ENCODE peak calls at places on chromosomes 13 and 19, in seven cellular contexts. One of them, this sample, is unnamed.

GRCh38 chr13:94706854-94707399 is 5.4 kb downstream of the SOX21 start:
- DNase-seq in HL-60: no peak
- DNase-seq in fibroblast of pulmonary artery: no peak
- DNase-seq in kidney epithelial cell: no peak
- DNase-seq in retinal pigment epithelial cell: no peak
- DNase-seq in neural crest cell: peak; percentile 52
- DNase-seq in Calu3: no peak
- DNase-seq in this sample: no peak

GRCh38 chr19:15234525-15235130 is 2.4 kb upstream of the EPHX3 start:
- DNase-seq in HL-60: no peak
- DNase-seq in fibroblast of pulmonary artery: no peak
- DNase-seq in kidney epithelial cell: no peak
- DNase-seq in retinal pigment epithelial cell: no peak
- DNase-seq in neural crest cell: no peak
- DNase-seq in Calu3: no peak
- DNase-seq in this sample: no peak

GRCh38 chr13:97715763-97716162 is 237.7 kb upstream of the IPO5 start:
- DNase-seq in HL-60: no peak
- DNase-seq in fibroblast of pulmonary artery: peak; percentile 14
- DNase-seq in kidney epithelial cell: no peak
- DNase-seq in retinal pigment epithelial cell: no peak
- DNase-seq in neural crest cell: no peak
- DNase-seq in Calu3: no peak
- DNase-seq in this sample: no peak

GRCh38 chr13:73520566-73521290 is 461.9 kb downstream of the KLF5 start:
- DNase-seq in HL-60: no peak
- DNase-seq in fibroblast of pulmonary artery: no peak
- DNase-seq in kidney epithelial cell: no peak
- DNase-seq in retinal pigment epithelial cell: no peak
- DNase-seq in neural crest cell: no peak
- DNase-seq in Calu3: no peak
- DNase-seq in this sample: no peak

GRCh38 chr13:114099191-114099590 is 33.2 kb downstream of the RASA3 start:
- DNase-seq in HL-60: no peak
- DNase-seq in fibroblast of pulmonary artery: peak; percentile 90
- DNase-seq in kidney epithelial cell: peak; percentile 74
- DNase-seq in retinal pigment epithelial cell: no peak
- DNase-seq in neural crest cell: no peak
- DNase-seq in Calu3: peak; percentile 1
- DNase-seq in this sample: peak; percentile 97

GRCh38 chr13:41061914-41062837 is 867 bp downstream of the WBP4 start:
- DNase-seq in HL-60: peak; percentile 58
- DNase-seq in fibroblast of pulmonary artery: peak; percentile 80
- DNase-seq in kidney epithelial cell: no peak
- DNase-seq in retinal pigment epithelial cell: no peak
- DNase-seq in neural crest cell: no peak
- DNase-seq in Calu3: no peak
- DNase-seq in this sample: peak; percentile 40

GRCh38 chr13:58018020-58018419 is 386.5 kb downstream of the PCDH17 start:
- DNase-seq in HL-60: no peak
- DNase-seq in fibroblast of pulmonary artery: no peak
- DNase-seq in kidney epithelial cell: peak; percentile 5
- DNase-seq in retinal pigment epithelial cell: no peak
- DNase-seq in neural crest cell: no peak
- DNase-seq in Calu3: no peak
- DNase-seq in this sample: no peak

GRCh38 chr13:52925221-52925620 is 76.8 kb upstream of the PCDH8 start:
- DNase-seq in HL-60: no peak
- DNase-seq in fibroblast of pulmonary artery: no peak
- DNase-seq in kidney epithelial cell: no peak
- DNase-seq in retinal pigment epithelial cell: no peak
- DNase-seq in neural crest cell: no peak
- DNase-seq in Calu3: no peak
- DNase-seq in this sample: no peak

GRCh38 chr19:4930664-4931063 is 21.4 kb downstream of the UHRF1 start:
- DNase-seq in HL-60: no peak
- DNase-seq in fibroblast of pulmonary artery: no peak
- DNase-seq in kidney epithelial cell: no peak
- DNase-seq in retinal pigment epithelial cell: no peak
- DNase-seq in neural crest cell: no peak
- DNase-seq in Calu3: no peak
- DNase-seq in this sample: no peak

GRCh38 chr13:32811297-32811800 is 204.9 kb upstream of the KL start:
- DNase-seq in HL-60: no peak
- DNase-seq in fibroblast of pulmonary artery: no peak
- DNase-seq in kidney epithelial cell: no peak
- DNase-seq in retinal pigment epithelial cell: no peak
- DNase-seq in neural crest cell: no peak
- DNase-seq in Calu3: no peak
- DNase-seq in this sample: peak; percentile 43

GRCh38 chr19:51652266-51652665 is 5.6 kb upstream of the SIGLEC14 start:
- DNase-seq in HL-60: no peak
- DNase-seq in fibroblast of pulmonary artery: no peak
- DNase-seq in kidney epithelial cell: no peak
- DNase-seq in retinal pigment epithelial cell: no peak
- DNase-seq in neural crest cell: no peak
- DNase-seq in Calu3: no peak
- DNase-seq in this sample: no peak

GRCh38 chr13:80249906-80250513 is 90.9 kb downstream of the SPRY2 start:
- DNase-seq in HL-60: no peak
- DNase-seq in fibroblast of pulmonary artery: no peak
- DNase-seq in kidney epithelial cell: no peak
- DNase-seq in retinal pigment epithelial cell: no peak
- DNase-seq in neural crest cell: no peak
- DNase-seq in Calu3: no peak
- DNase-seq in this sample: no peak

GRCh38 chr19:14138576-14139265 is 2.3 kb upstream of the ASF1B start:
- DNase-seq in HL-60: no peak
- DNase-seq in fibroblast of pulmonary artery: peak; percentile 47
- DNase-seq in kidney epithelial cell: no peak
- DNase-seq in retinal pigment epithelial cell: no peak
- DNase-seq in neural crest cell: no peak
- DNase-seq in Calu3: no peak
- DNase-seq in this sample: peak; percentile 40

GRCh38 chr13:96082640-96083039 is 7.3 kb upstream of the HS6ST3 start:
- DNase-seq in HL-60: no peak
- DNase-seq in fibroblast of pulmonary artery: no peak
- DNase-seq in kidney epithelial cell: peak; percentile 12
- DNase-seq in retinal pigment epithelial cell: no peak
- DNase-seq in neural crest cell: no peak
- DNase-seq in Calu3: no peak
- DNase-seq in this sample: no peak

GRCh38 chr19:41297628-41298326 is 12.2 kb upstream of the CCDC97 start:
- DNase-seq in HL-60: no peak
- DNase-seq in fibroblast of pulmonary artery: no peak
- DNase-seq in kidney epithelial cell: no peak
- DNase-seq in retinal pigment epithelial cell: no peak
- DNase-seq in neural crest cell: no peak
- DNase-seq in Calu3: no peak
- DNase-seq in this sample: no peak

GRCh38 chr13:49466240-49466914 is 22.3 kb downstream of the SETDB2 start:
- DNase-seq in HL-60: no peak
- DNase-seq in fibroblast of pulmonary artery: no peak
- DNase-seq in kidney epithelial cell: no peak
- DNase-seq in retinal pigment epithelial cell: no peak
- DNase-seq in neural crest cell: no peak
- DNase-seq in Calu3: no peak
- DNase-seq in this sample: no peak

GRCh38 chr13:49459580-49459979 is 15.5 kb downstream of the SETDB2 start:
- DNase-seq in HL-60: no peak
- DNase-seq in fibroblast of pulmonary artery: no peak
- DNase-seq in kidney epithelial cell: no peak
- DNase-seq in retinal pigment epithelial cell: no peak
- DNase-seq in neural crest cell: no peak
- DNase-seq in Calu3: no peak
- DNase-seq in this sample: no peak

GRCh38 chr13:49464621-49465325 is 20.7 kb downstream of the SETDB2 start:
- DNase-seq in HL-60: no peak
- DNase-seq in fibroblast of pulmonary artery: no peak
- DNase-seq in kidney epithelial cell: no peak
- DNase-seq in retinal pigment epithelial cell: no peak
- DNase-seq in neural crest cell: no peak
- DNase-seq in Calu3: no peak
- DNase-seq in this sample: no peak
- TF ChIP-seq CTCF in HL-60: no peak
- TF ChIP-seq CTCF in fibroblast of pulmonary artery: no peak
- TF ChIP-seq CTCF in kidney epithelial cell: no peak
- TF ChIP-seq CTCF in retinal pigment epithelial cell: no peak
- TF ChIP-seq CTCF in neural crest cell: no peak
- TF ChIP-seq CTCF in Calu3: no peak
- TF ChIP-seq CTCF in this sample: no peak

DNA sequence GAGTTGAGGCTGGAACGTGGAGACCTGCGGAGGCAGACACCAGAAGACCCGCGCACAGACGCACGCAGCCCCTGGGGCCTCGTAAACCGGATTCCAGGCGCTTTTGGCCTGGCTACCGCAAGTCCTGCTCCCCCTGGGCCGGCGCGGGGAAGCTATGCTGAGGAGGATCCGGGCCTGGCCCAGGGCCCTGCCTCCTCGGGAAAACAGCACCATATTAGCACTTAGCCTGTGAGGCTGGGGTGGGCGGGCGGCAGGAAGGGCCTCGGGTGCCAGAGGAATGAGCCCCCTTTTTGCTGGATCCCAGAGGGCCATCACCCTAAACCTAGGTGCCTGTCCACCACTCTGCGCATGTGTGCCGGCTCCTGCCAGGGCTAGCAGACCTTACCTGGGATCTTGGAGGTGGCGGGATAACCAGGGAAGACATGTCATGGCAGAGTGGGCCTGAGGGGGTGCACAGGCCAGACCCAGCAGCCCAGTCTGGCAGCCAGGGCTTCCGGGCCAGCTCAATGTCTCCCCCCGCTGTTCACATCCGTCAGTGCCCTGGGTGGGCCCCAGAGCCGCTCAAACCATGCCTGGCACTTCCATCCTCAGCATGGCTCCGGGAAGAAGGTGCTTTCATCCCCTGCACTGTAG is 7.3 kb downstream of the ELOF1 start:
- DNase-seq in HL-60: no peak
- DNase-seq in fibroblast of pulmonary artery: no peak
- DNase-seq in kidney epithelial cell: no peak
- DNase-seq in retinal pigment epithelial cell: no peak
- DNase-seq in neural crest cell: no peak
- DNase-seq in Calu3: peak; percentile 9
- DNase-seq in this sample: peak; percentile 9
- TF ChIP-seq CTCF in HL-60: no peak
- TF ChIP-seq CTCF in fibroblast of pulmonary artery: peak; percentile 31
- TF ChIP-seq CTCF in kidney epithelial cell: no peak
- TF ChIP-seq CTCF in retinal pigment epithelial cell: peak; percentile 52
- TF ChIP-seq CTCF in neural crest cell: peak; percentile 50
- TF ChIP-seq CTCF in Calu3: no peak
- TF ChIP-seq CTCF in this sample: peak; percentile 69

DNA sequence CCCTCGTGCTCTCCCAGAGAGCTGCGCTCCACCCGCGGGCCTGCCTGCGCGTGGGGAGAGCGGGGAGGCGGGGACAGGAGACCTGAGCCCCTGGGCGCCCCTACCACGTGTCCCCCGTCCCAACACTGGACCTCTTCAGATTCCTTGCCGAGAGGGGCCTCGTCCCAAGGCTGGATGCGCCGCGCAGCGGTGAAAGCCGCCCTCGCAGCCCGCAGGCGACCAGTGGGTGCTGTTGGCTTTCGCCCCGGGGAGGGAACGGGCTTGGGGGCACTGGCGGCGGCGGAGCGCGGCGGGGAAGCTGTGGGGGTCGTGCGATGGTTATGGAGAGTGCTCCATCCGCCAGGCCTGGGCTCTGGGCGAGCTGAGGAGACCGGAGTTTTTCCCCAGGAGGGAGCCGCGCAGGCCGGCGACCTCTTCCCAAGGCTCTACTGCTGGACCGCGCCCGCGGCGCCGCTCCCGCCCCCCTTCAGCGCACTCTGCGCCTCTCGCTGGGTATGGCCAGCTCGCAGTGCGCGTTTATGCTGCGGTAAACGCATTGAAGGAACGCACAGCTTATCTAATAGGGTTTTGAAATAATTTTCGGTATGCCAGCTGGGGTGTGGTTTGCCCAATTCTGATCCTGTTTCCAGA is 17.2 kb upstream of the RNF17 start:
- DNase-seq in HL-60: no peak
- DNase-seq in fibroblast of pulmonary artery: no peak
- DNase-seq in kidney epithelial cell: no peak
- DNase-seq in retinal pigment epithelial cell: no peak
- DNase-seq in neural crest cell: peak; percentile 47
- DNase-seq in Calu3: peak; percentile 39
- DNase-seq in this sample: no peak
- TF ChIP-seq CTCF in HL-60: peak; percentile 17
- TF ChIP-seq CTCF in fibroblast of pulmonary artery: peak; percentile 7
- TF ChIP-seq CTCF in kidney epithelial cell: peak; percentile 34
- TF ChIP-seq CTCF in retinal pigment epithelial cell: peak; percentile 29
- TF ChIP-seq CTCF in neural crest cell: peak; percentile 48
- TF ChIP-seq CTCF in Calu3: no peak
- TF ChIP-seq CTCF in this sample: no peak

DNA sequence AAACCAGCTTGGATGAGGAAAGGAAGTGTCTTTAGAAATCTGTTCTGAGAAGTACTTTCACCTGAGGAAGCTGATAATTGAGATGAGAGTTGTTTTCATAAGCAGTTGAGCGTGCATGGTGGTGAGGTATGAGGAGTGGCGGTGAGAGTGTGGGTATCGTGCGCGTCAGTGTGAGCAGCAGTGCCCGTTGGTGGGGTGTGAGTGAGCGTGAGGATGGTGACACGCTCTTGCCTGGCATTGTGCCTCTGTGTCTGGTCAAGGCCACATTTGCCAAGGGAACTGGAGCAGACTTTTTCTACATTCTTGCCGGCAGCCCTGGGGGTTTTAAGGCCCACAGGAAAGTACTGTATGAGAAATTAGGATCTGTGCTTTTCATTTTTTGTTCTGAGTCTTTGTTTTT is 36.5 kb upstream of the TEX29 start:
- DNase-seq in HL-60: no peak
- DNase-seq in fibroblast of pulmonary artery: no peak
- DNase-seq in kidney epithelial cell: no peak
- DNase-seq in retinal pigment epithelial cell: no peak
- DNase-seq in neural crest cell: no peak
- DNase-seq in Calu3: no peak
- DNase-seq in this sample: no peak
- TF ChIP-seq CTCF in HL-60: no peak
- TF ChIP-seq CTCF in fibroblast of pulmonary artery: no peak
- TF ChIP-seq CTCF in kidney epithelial cell: no peak
- TF ChIP-seq CTCF in retinal pigment epithelial cell: no peak
- TF ChIP-seq CTCF in neural crest cell: no peak
- TF ChIP-seq CTCF in Calu3: no peak
- TF ChIP-seq CTCF in this sample: no peak

This sample was measured in HFFc6.